ENCODE peak calls at places on chromosome 14, in eight cellular contexts. One of them, this sample, is unnamed.
A peak's percentile ranks its signal among the peaks of the same experiment; 100 is the strongest.

GRCh38 chr14:100417466-100417865 is 94.3 kb downstream of the SLC25A47 start:
- DNase-seq in frontal cortex: peak; percentile 43
- DNase-seq in T-helper 2 cell: no peak
- DNase-seq in HT-29: peak; percentile 79
- DNase-seq in psoas muscle: peak; percentile 64
- DNase-seq in fibroblast of pulmonary artery: peak; percentile 91
- DNase-seq in activated effector memory CD4-positive, alpha-beta T cell treated with Interleukin-2 at 50 U/mL for 16 hours: no peak
- DNase-seq in NCI-H774: no peak
- DNase-seq in this sample: peak; percentile 75

GRCh38 chr14:59585891-59586554 is 9.4 kb upstream of the CCDC175 start:
- DNase-seq in frontal cortex: no peak
- DNase-seq in T-helper 2 cell: no peak
- DNase-seq in HT-29: no peak
- DNase-seq in psoas muscle: no peak
- DNase-seq in fibroblast of pulmonary artery: peak; percentile 56
- DNase-seq in activated effector memory CD4-positive, alpha-beta T cell treated with Interleukin-2 at 50 U/mL for 16 hours: no peak
- DNase-seq in NCI-H774: no peak
- DNase-seq in this sample: peak; percentile 31

GRCh38 chr14:69842671-69843407 is 36.4 kb upstream of the SMOC1 start:
- DNase-seq in frontal cortex: no peak
- DNase-seq in T-helper 2 cell: no peak
- DNase-seq in HT-29: no peak
- DNase-seq in psoas muscle: no peak
- DNase-seq in fibroblast of pulmonary artery: no peak
- DNase-seq in activated effector memory CD4-positive, alpha-beta T cell treated with Interleukin-2 at 50 U/mL for 16 hours: no peak
- DNase-seq in NCI-H774: peak; percentile 39
- DNase-seq in this sample: no peak

GRCh38 chr14:103510311-103511021 is 12.2 kb downstream of the CKB start:
- DNase-seq in frontal cortex: no peak
- DNase-seq in T-helper 2 cell: no peak
- DNase-seq in HT-29: no peak
- DNase-seq in psoas muscle: peak; percentile 23
- DNase-seq in fibroblast of pulmonary artery: no peak
- DNase-seq in activated effector memory CD4-positive, alpha-beta T cell treated with Interleukin-2 at 50 U/mL for 16 hours: no peak
- DNase-seq in NCI-H774: no peak
- DNase-seq in this sample: no peak

GRCh38 chr14:61146896-61147295 is 134.2 kb downstream of the TMEM30B start:
- DNase-seq in frontal cortex: no peak
- DNase-seq in T-helper 2 cell: no peak
- DNase-seq in HT-29: no peak
- DNase-seq in psoas muscle: no peak
- DNase-seq in fibroblast of pulmonary artery: no peak
- DNase-seq in activated effector memory CD4-positive, alpha-beta T cell treated with Interleukin-2 at 50 U/mL for 16 hours: no peak
- DNase-seq in NCI-H774: no peak
- DNase-seq in this sample: no peak

GRCh38 chr14:93036652-93037341 is 78.9 kb downstream of the ITPK1 start:
- DNase-seq in frontal cortex: peak; percentile 53
- DNase-seq in T-helper 2 cell: no peak
- DNase-seq in HT-29: no peak
- DNase-seq in psoas muscle: no peak
- DNase-seq in fibroblast of pulmonary artery: peak; percentile 89
- DNase-seq in activated effector memory CD4-positive, alpha-beta T cell treated with Interleukin-2 at 50 U/mL for 16 hours: no peak
- DNase-seq in NCI-H774: no peak
- DNase-seq in this sample: no peak

GRCh38 chr14:70094631-70095030 is 94.1 kb downstream of the SLC8A3 start:
- DNase-seq in frontal cortex: no peak
- DNase-seq in T-helper 2 cell: no peak
- DNase-seq in HT-29: no peak
- DNase-seq in psoas muscle: no peak
- DNase-seq in fibroblast of pulmonary artery: no peak
- DNase-seq in activated effector memory CD4-positive, alpha-beta T cell treated with Interleukin-2 at 50 U/mL for 16 hours: no peak
- DNase-seq in NCI-H774: no peak
- DNase-seq in this sample: no peak

GRCh38 chr14:28303248-28303647 is 463.3 kb upstream of the FOXG1 start:
- DNase-seq in frontal cortex: no peak
- DNase-seq in T-helper 2 cell: no peak
- DNase-seq in HT-29: peak; percentile 6
- DNase-seq in psoas muscle: no peak
- DNase-seq in fibroblast of pulmonary artery: peak; percentile 39
- DNase-seq in activated effector memory CD4-positive, alpha-beta T cell treated with Interleukin-2 at 50 U/mL for 16 hours: no peak
- DNase-seq in NCI-H774: no peak
- DNase-seq in this sample: no peak

GRCh38 chr14:91409991-91410401 is 7.6 kb downstream of the CCDC88C start:
- DNase-seq in frontal cortex: no peak
- DNase-seq in T-helper 2 cell: no peak
- DNase-seq in HT-29: no peak
- DNase-seq in psoas muscle: no peak
- DNase-seq in fibroblast of pulmonary artery: no peak
- DNase-seq in activated effector memory CD4-positive, alpha-beta T cell treated with Interleukin-2 at 50 U/mL for 16 hours: no peak
- DNase-seq in NCI-H774: no peak
- DNase-seq in this sample: no peak

GRCh38 chr14:104135904-104136471 is 2.4 kb upstream of the KIF26A start:
- DNase-seq in frontal cortex: no peak
- DNase-seq in T-helper 2 cell: no peak
- DNase-seq in HT-29: no peak
- DNase-seq in psoas muscle: peak; percentile 44
- DNase-seq in fibroblast of pulmonary artery: no peak
- DNase-seq in activated effector memory CD4-positive, alpha-beta T cell treated with Interleukin-2 at 50 U/mL for 16 hours: no peak
- DNase-seq in NCI-H774: no peak
- DNase-seq in this sample: no peak

GRCh38 chr14:92122351-92122677 is 545 bp downstream of the CPSF2 start:
- DNase-seq in frontal cortex: no peak
- DNase-seq in T-helper 2 cell: no peak
- DNase-seq in HT-29: peak; percentile 51
- DNase-seq in psoas muscle: no peak
- DNase-seq in fibroblast of pulmonary artery: peak; percentile 28
- DNase-seq in activated effector memory CD4-positive, alpha-beta T cell treated with Interleukin-2 at 50 U/mL for 16 hours: no peak
- DNase-seq in NCI-H774: peak; percentile 26
- DNase-seq in this sample: peak; percentile 62

GRCh38 chr14:67526676-67527459 is 6.2 kb upstream of the PLEKHH1 start:
- DNase-seq in frontal cortex: peak; percentile 41
- DNase-seq in T-helper 2 cell: no peak
- DNase-seq in HT-29: peak; percentile 63
- DNase-seq in psoas muscle: peak; percentile 55
- DNase-seq in fibroblast of pulmonary artery: peak; percentile 63
- DNase-seq in activated effector memory CD4-positive, alpha-beta T cell treated with Interleukin-2 at 50 U/mL for 16 hours: no peak
- DNase-seq in NCI-H774: no peak
- DNase-seq in this sample: peak; percentile 77

GRCh38 chr14:76699901-76700590 is 61.2 kb upstream of the VASH1 start:
- DNase-seq in frontal cortex: no peak
- DNase-seq in T-helper 2 cell: no peak
- DNase-seq in HT-29: no peak
- DNase-seq in psoas muscle: no peak
- DNase-seq in fibroblast of pulmonary artery: no peak
- DNase-seq in activated effector memory CD4-positive, alpha-beta T cell treated with Interleukin-2 at 50 U/mL for 16 hours: no peak
- DNase-seq in NCI-H774: no peak
- DNase-seq in this sample: no peak